ENCODE peak calls at places on chromosomes 1 and 21, in six cellular contexts. N is heart right ventricle, T is heart left ventricle, G is stomach, Z is A673, X is right lobe of liver. R is an unnamed sample.

GRCh38 chr21:34693192-34693810 is 24.5 kb downstream of the CLIC6 start:
- DNase-seq in T (no peak), N (peak; percentile 29), X (peak; percentile 56), Z (peak; percentile 76), G (peak; percentile 57), R (peak; percentile 68)

GRCh38 chr1:50308883-50309282 is 114.4 kb downstream of the DMRTA2 start:
- DNase-seq in Z (peak; percentile 76), T (no peak), X (no peak), N (peak; percentile 15), G (no peak), R (peak; percentile 52)

GRCh38 chr1:905811-906531 is 17.8 kb upstream of the SAMD11 start:
- DNase-seq in T (peak; percentile 26), X (peak; percentile 51), N (peak; percentile 3), Z (no peak), G (peak; percentile 27), R (peak; percentile 15)

GRCh38 chr1:200670215-200671118 is 760 bp upstream of the DDX59 start:
- DNase-seq in X (peak; percentile 52), Z (peak; percentile 73), T (peak; percentile 39), N (no peak), G (peak; percentile 34), R (peak; percentile 79)

GRCh38 chr1:201702936-201703335 is 126.0 kb upstream of the IPO9 start:
- DNase-seq in N (no peak), Z (no peak), T (peak; percentile 53), X (no peak), G (no peak), R (no peak)

GRCh38 chr1:160795951-160796383 is at the start of gene LY9:
- DNase-seq in X (no peak), T (no peak), N (no peak), Z (no peak), G (peak; percentile 45), R (no peak)

GRCh38 chr1:29081201-29081600 is 42.5 kb downstream of the TMEM200B start:
- DNase-seq in X (no peak), Z (no peak), T (no peak), N (no peak), G (no peak), R (no peak)

GRCh38 chr1:239989990-239990389 is 101.7 kb upstream of the FMN2 start:
- DNase-seq in X (no peak), G (no peak), N (no peak), Z (no peak), T (no peak), R (no peak)

GRCh38 chr1:246503341-246503740 is 3.7 kb downstream of the SMYD3 start:
- DNase-seq in T (no peak), N (no peak), X (no peak), Z (no peak), G (no peak), R (no peak)

GRCh38 chr1:154664331-154664730 is 56.3 kb upstream of the ADAR start:
- DNase-seq in N (no peak), G (no peak), Z (no peak), T (no peak), X (no peak), R (no peak)

GRCh38 chr1:160219062-160219929 is 14.1 kb downstream of the PEA15 start:
- DNase-seq in Z (peak; percentile 40), X (no peak), G (peak; percentile 45), N (peak; percentile 69), T (peak; percentile 63), R (peak; percentile 69)

GRCh38 chr1:156493749-156494148 is 6.8 kb downstream of the MEF2D start:
- DNase-seq in Z (no peak), X (no peak), N (no peak), T (no peak), G (no peak), R (no peak)

GRCh38 chr1:10283318-10283984 is 73.1 kb downstream of the KIF1B start:
- DNase-seq in N (no peak), T (no peak), G (no peak), X (no peak), Z (peak; percentile 11), R (no peak)

GRCh38 chr1:154155282-154155681 is 409 bp upstream of the NUP210L start:
- DNase-seq in G (no peak), Z (no peak), T (no peak), X (no peak), N (peak; percentile 53), R (peak; percentile 39)

GRCh38 chr1:211581521-211581920 is 2.6 kb upstream of the SLC30A1 start:
- DNase-seq in N (no peak), Z (no peak), G (no peak), X (no peak), T (no peak), R (no peak)

GRCh38 chr1:177571485-177572076 is 398.3 kb downstream of the SEC16B start:
- DNase-seq in G (peak; percentile 41), T (no peak), N (no peak), X (peak; percentile 81), Z (no peak), R (no peak)

GRCh38 chr1:65949230-65949626 is 156.5 kb downstream of the PDE4B start:
- DNase-seq in T (no peak), N (no peak), G (peak; percentile 31), X (no peak), Z (no peak), R (no peak)

GRCh38 chr1:32972814-32973428 is 8.3 kb upstream of the RNF19B start:
- DNase-seq in N (peak; percentile 50), G (peak; percentile 70), T (peak; percentile 56), Z (peak; percentile 71), X (no peak), R (peak; percentile 57)

GRCh38 chr1:195663549-195664280 is 944.5 kb downstream of the KCNT2 start:
- DNase-seq in N (no peak), T (no peak), Z (no peak), X (no peak), G (no peak), R (no peak)

GRCh38 chr1:117284408-117285215 is 73.9 kb upstream of the VTCN1 start:
- DNase-seq in T (no peak), X (no peak), Z (peak; percentile 80), N (no peak), G (no peak), R (no peak)

GRCh38 chr21:14688412-14688811 is 142.3 kb upstream of the SAMSN1 start:
- DNase-seq in G (no peak), T (no peak), N (no peak), X (no peak), Z (no peak), R (no peak)

GRCh38 chr1:112636597-112637256 is 17.1 kb downstream of the CAPZA1 start:
- DNase-seq in G (no peak), T (no peak), N (no peak), X (no peak), Z (no peak), R (no peak)

DNA sequence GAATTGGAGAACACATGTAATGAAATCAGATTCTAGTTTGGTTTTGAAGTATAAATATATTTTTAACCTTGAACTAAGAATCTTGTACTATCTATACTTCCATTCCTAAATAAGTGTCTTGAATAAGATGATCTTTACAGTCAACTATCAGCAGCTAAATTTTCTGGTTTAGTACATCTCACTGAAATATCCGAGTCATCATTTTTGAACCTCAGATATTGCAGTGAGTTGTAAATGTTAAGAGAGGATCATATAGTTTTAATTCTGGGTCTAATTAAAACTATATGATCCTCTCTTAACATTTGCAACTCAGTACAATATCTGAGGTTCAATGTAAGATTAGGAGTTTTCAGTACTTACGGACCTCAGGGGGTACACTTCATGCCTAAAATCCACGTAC is 768.8 kb upstream of the ADAMTS5 start:
- DNase-seq in X (no peak), N (no peak), Z (no peak), T (no peak), G (no peak), R (no peak)
- H3K4me1 ChIP-seq in X (no peaks in the 10 kb centered on the region), N (no peaks in the 10 kb centered on the region), Z (no peaks in the 10 kb centered on the region), T (no peaks in the 10 kb centered on the region), G (no peaks in the 10 kb centered on the region), R (no peaks in the 10 kb centered on the region)

GRCh38 chr1:12181568-12181967 is 14.8 kb downstream of the TNFRSF1B start:
- DNase-seq in N (no peak), X (no peak), T (no peak), G (no peak), Z (no peak), R (no peak)
- H3K4me1 ChIP-seq in N (peaks cover 97% of the 10 kb centered on the region), X (peaks cover 59% of the 10 kb centered on the region), T (peaks cover 52% of the 10 kb centered on the region), G (peaks cover 59% of the 10 kb centered on the region), Z (peaks cover 7% of the 10 kb centered on the region), R (peaks cover 13% of the 10 kb centered on the region)

DNA sequence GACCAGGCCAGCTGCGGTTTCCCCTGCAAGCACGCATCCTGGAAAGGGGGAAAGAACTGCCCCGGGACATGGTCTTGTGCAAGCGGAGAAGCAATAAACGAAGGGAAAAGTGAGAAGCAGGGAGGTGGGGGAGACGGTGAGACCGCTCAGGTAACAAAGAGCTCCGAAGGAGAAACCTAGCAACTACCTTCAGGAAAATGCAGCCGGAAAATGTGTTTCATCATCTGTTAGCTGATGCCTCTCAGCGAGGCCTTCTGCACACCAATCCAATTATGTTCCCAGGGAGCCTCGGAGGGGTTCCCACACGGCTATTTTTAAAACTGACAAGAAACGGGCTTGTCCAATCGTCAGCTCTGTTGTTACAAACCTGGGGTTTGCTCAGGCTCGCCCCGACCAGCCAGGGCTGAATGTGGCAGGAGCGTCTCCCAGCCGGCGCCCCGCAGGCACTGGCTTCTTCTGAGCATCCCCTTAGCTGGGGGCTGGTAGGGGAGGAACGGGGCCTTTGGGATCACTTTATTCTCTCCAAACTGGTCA is 3.4 kb downstream of the RIPK4 start:
- DNase-seq in T (no peak), G (no peak), Z (peak; percentile 89), N (no peak), X (no peak), R (no peak)
- H3K4me1 ChIP-seq in T (no peaks in the 10 kb centered on the region), G (peaks cover 78% of the 10 kb centered on the region), Z (peaks cover 61% of the 10 kb centered on the region), N (peaks cover 40% of the 10 kb centered on the region), X (peaks cover 69% of the 10 kb centered on the region), R (no peaks in the 10 kb centered on the region)

GRCh38 chr1:23558872-23559135 is 497 bp downstream of the ID3 start:
- DNase-seq in G (no peak), N (no peak), Z (peak; percentile 50), X (no peak), T (no peak), R (no peak)

GRCh38 chr1:23557471-23558124 is 1.7 kb downstream of the ID3 start:
- DNase-seq in T (no peak), G (no peak), N (no peak), Z (no peak), X (no peak), R (no peak)

GRCh38 chr1:23556661-23557470 is 2.4 kb downstream of the ID3 start:
- DNase-seq in X (no peak), N (no peak), T (no peak), Z (no peak), G (no peak), R (no peak)

GRCh38 chr1:23559136-23559984 is at the start of gene ID3:
- DNase-seq in X (peak; percentile 97), G (peak; percentile 98), T (peak; percentile 98), Z (peak; percentile 99), N (peak; percentile 97), R (peak; percentile 96)

DNA sequence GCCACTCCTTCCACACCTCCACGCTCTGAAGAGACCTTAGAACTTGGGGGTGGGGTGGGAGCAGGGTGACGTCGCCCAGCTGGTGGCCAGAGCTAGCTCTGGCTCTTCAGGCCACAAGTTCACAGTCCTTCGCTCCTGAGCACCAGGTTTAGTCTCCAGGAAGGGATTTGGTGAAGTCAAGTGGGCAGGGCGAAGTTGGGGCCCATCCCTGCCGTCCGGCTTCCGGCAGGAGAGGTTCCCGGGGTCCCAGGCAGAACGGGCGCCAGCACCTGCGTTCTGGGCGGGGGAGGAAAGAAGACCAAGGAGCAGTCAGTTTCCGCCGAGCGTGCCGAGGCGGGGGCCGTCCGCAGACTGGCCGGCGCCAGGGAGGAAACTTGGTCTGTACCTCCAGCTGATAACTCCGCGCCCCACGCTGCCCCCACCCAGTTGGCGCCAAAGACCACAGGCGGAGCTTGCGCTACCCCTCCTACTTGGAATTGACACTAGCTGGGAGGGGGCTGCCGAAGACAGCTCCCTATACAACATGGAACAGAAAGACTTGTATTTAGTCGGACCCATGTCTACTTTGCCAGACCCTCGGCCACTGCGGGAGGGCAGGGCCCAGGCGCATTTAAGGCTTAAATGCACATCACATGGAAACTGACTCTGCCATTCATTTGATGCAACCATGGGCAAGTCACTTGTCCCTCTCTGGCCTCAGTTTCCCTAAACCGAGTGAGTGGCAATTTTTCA is 995 bp downstream of the ID3 start:
- DNase-seq in N (peak; percentile 76), T (peak; percentile 81), Z (peak; percentile 80), G (peak; percentile 73), X (peak; percentile 68), R (peak; percentile 32)
- H3K4me1 ChIP-seq in N (peaks cover 74% of the 10 kb centered on the region), T (peaks cover 63% of the 10 kb centered on the region), Z (peaks cover 74% of the 10 kb centered on the region), G (peaks cover 73% of the 10 kb centered on the region), X (no peaks in the 10 kb centered on the region), R (peaks cover 42% of the 10 kb centered on the region)

R was measured in testis.